ENCODE peak calls at places on chromosomes 11 and 22, in nine cellular contexts. X is anterior cingulate cortex; G is AML-193; S is hepatic stellate cell; W is RKO; M is amygdala; H is posterior cingulate gyrus; A is HTR-8/SVneo; L is effector memory CD8-positive, alpha-beta T cell. E is an unnamed sample.

GRCh38 chr11:74572349-74572748 is 20.0 kb upstream of the POLD3 start:
- DNase-seq in X (no peak), H (no peak), G (no peak), M (no peak), W (no peak), S (no peak), A (no peak), L (no peak), E (no peak)

GRCh38 chr11:77332259-77332658 is 30.8 kb upstream of the GDPD4 start:
- DNase-seq in M (no peak), S (no peak), A (no peak), X (no peak), W (no peak), H (no peak), L (no peak), G (no peak), E (no peak)

GRCh38 chr11:18393581-18394299 is 623 bp upstream of the LDHA start:
- DNase-seq in A (peak; percentile 27), G (no peak), S (peak; percentile 32), H (no peak), L (no peak), M (no peak), X (no peak), W (peak; percentile 66), E (no peak)

GRCh38 chr11:126664193-126664592 is 308.7 kb downstream of the ST3GAL4 start:
- DNase-seq in X (no peak), M (no peak), G (no peak), H (no peak), W (no peak), A (no peak), S (no peak), L (no peak), E (no peak)

GRCh38 chr22:37525073-37525745 is 6.0 kb upstream of the CARD10 start:
- DNase-seq in M (no peak), X (no peak), H (no peak), L (no peak), W (peak; percentile 71), G (no peak), A (peak; percentile 78), S (peak; percentile 92), E (peak; percentile 77)

GRCh38 chr11:129743029-129743846 is 72.4 kb upstream of the TMEM45B start:
- DNase-seq in S (no peak), A (no peak), M (no peak), L (no peak), H (no peak), G (no peak), X (no peak), W (no peak), E (no peak)

GRCh38 chr11:27349919-27350318 is 13.1 kb downstream of the CCDC34 start:
- DNase-seq in H (no peak), M (no peak), A (no peak), L (no peak), X (no peak), G (no peak), S (no peak), W (no peak), E (no peak)

GRCh38 chr22:41664490-41664889 is 24.2 kb downstream of the SNU13 start:
- DNase-seq in H (no peak), S (no peak), A (no peak), X (no peak), L (no peak), W (no peak), G (no peak), M (no peak), E (no peak)

GRCh38 chr11:68998390-68998911 is 14.6 kb downstream of the MRGPRF start:
- DNase-seq in L (no peak), A (no peak), S (no peak), W (no peak), M (no peak), H (peak; percentile 63), G (no peak), X (peak; percentile 23), E (no peak)

GRCh38 chr11:67262731-67263675 is 3.3 kb upstream of the GRK2 start:
- DNase-seq in L (peak; percentile 69), G (peak; percentile 88), W (peak; percentile 88), S (peak; percentile 94), M (peak; percentile 57), X (peak; percentile 80), H (peak; percentile 90), A (peak; percentile 98), E (peak; percentile 99)

GRCh38 chr22:27873476-27873875 is 45.6 kb downstream of the PITPNB start:
- DNase-seq in H (no peak), M (no peak), A (no peak), W (no peak), G (no peak), S (no peak), X (no peak), L (no peak), E (no peak)

GRCh38 chr22:48177591-48177990 is 1415.1 kb downstream of the TBC1D22A start:
- DNase-seq in A (no peak), G (no peak), W (no peak), H (no peak), M (no peak), X (no peak), L (no peak), S (no peak), E (no peak)

GRCh38 chr22:24186352-24186740 is 5.1 kb downstream of the SUSD2 start:
- DNase-seq in W (no peak), X (no peak), S (no peak), H (no peak), G (no peak), M (no peak), A (no peak), L (no peak), E (no peak)

GRCh38 chr22:49476176-49476575 is 351.5 kb downstream of the BRD1 start:
- DNase-seq in S (no peak), W (no peak), G (no peak), H (no peak), X (no peak), L (no peak), M (no peak), A (no peak), E (no peak)

GRCh38 chr11:122395282-122395681 is 260.2 kb upstream of the UBASH3B start:
- DNase-seq in A (no peak), H (no peak), L (no peak), X (no peak), G (no peak), S (no peak), M (no peak), W (no peak), E (no peak)

GRCh38 chr11:123478352-123478986 is 48.4 kb downstream of the GRAMD1B start:
- DNase-seq in S (peak; percentile 76), M (no peak), A (peak; percentile 69), W (peak; percentile 88), L (peak; percentile 38), G (peak; percentile 66), H (peak; percentile 80), X (peak; percentile 81), E (peak; percentile 50)

GRCh38 chr11:124094731-124095130 is 20.5 kb upstream of the VWA5A start:
- DNase-seq in S (no peak), X (no peak), H (no peak), M (no peak), L (no peak), A (no peak), W (no peak), G (no peak), E (no peak)

GRCh38 chr22:48887394-48888332 is 940.0 kb downstream of the BRD1 start:
- DNase-seq in A (no peak), H (no peak), X (no peak), M (no peak), G (no peak), W (no peak), S (no peak), L (no peak), E (no peak)

GRCh38 chr11:86370922-86371614 is 3.6 kb upstream of the CCDC81 start:
- DNase-seq in X (no peak), S (peak; percentile 13), G (no peak), H (no peak), L (no peak), W (peak; percentile 79), A (no peak), M (no peak), E (no peak)

GRCh38 chr11:97934572-97935208 is 1086.1 kb upstream of the CNTN5 start:
- DNase-seq in H (no peak), S (no peak), G (no peak), L (no peak), M (no peak), A (no peak), X (no peak), W (no peak), E (no peak)

GRCh38 chr11:73661035-73661628 is 14.8 kb downstream of the PLEKHB1 start:
- DNase-seq in S (peak; percentile 98), G (peak; percentile 67), X (peak; percentile 87), A (peak; percentile 99), H (peak; percentile 97), L (peak; percentile 85), W (peak; percentile 38), M (peak; percentile 78), E (peak; percentile 97)

E was measured in H54.